ENCODE peak calls at places on chromosome 10, in six cellular contexts. L, K, I, R, E and N are unnamed samples.

GRCh38 chr10:132550366-132551092 is 12.9 kb downstream of the INPP5A start:
- DNase-seq in E (no peak), K (no peak), I (no peak), L (no peak), R (no peak), N (no peak)

GRCh38 chr10:43237128-43237527 is 29.7 kb downstream of the RASGEF1A start:
- DNase-seq in E (no peak), L (no peak), R (no peak), K (peak), I (no peak), N (peak)

GRCh38 chr10:60390224-60390626 is 550 bp upstream of the ANK3 start:
- DNase-seq in I (peak), E (no peak), K (no peak), R (no peak), L (no peak), N (no peak)

GRCh38 chr10:5812283-5813090 is 747 bp downstream of the GDI2 start:
- DNase-seq in E (peak), K (peak), I (no peak), R (peak), L (no peak), N (peak)

GRCh38 chr10:28429573-28430216 is 103.2 kb upstream of the WAC start:
- DNase-seq in L (no peak), K (no peak), R (no peak), I (no peak), E (no peak), N (peak)

GRCh38 chr10:79937256-79937635 is 11.7 kb downstream of the SFTPD start:
- DNase-seq in L (no peak), R (no peak), I (no peak), K (no peak), E (no peak), N (no peak)

GRCh38 chr10:58969578-58969977 is 206.9 kb upstream of the PHYHIPL start:
- DNase-seq in I (no peak), E (no peak), L (peak), R (no peak), K (no peak), N (no peak)

GRCh38 chr10:29068302-29068701 is 220.6 kb upstream of the LYZL1 start:
- DNase-seq in L (no peak), R (no peak), K (no peak), I (no peak), E (no peak), N (no peak)

GRCh38 chr10:124699471-124700292 is 44.5 kb downstream of the FAM53B start:
- DNase-seq in E (no peak), R (no peak), K (no peak), I (no peak), L (no peak), N (no peak)

GRCh38 chr10:124745678-124746077 is 1.5 kb upstream of the FAM53B start:
- DNase-seq in E (no peak), I (no peak), K (no peak), R (peak), L (no peak), N (no peak)

GRCh38 chr10:60629332-60629731 is 148.9 kb upstream of the CDK1 start:
- DNase-seq in I (no peak), R (no peak), L (no peak), E (no peak), K (no peak), N (no peak)

GRCh38 chr10:90587081-90587491 is 270.8 kb downstream of the HTR7 start:
- DNase-seq in R (no peak), K (peak), E (no peak), I (peak), L (no peak), N (no peak)

GRCh38 chr10:75647675-75648074 is 216.3 kb downstream of the LRMDA start:
- DNase-seq in R (no peak), E (no peak), I (no peak), K (no peak), L (no peak), N (no peak)

GRCh38 chr10:71933651-71934050 is 30.5 kb upstream of the CHST3 start:
- DNase-seq in K (no peak), R (no peak), L (no peak), E (no peak), I (no peak), N (no peak)

GRCh38 chr10:123883921-123884320 is 7.7 kb downstream of the CPXM2 start:
- DNase-seq in E (no peak), R (no peak), I (no peak), L (no peak), K (no peak), N (no peak)

GRCh38 chr10:21519981-21520436 is 5.5 kb downstream of the SKIDA1 start:
- DNase-seq in K (no peak), E (no peak), I (no peak), L (no peak), R (no peak), N (no peak)

GRCh38 chr10:31723074-31723750 is 205.4 kb downstream of the ARHGAP12 start:
- DNase-seq in E (no peak), K (no peak), L (no peak), I (no peak), R (no peak), N (no peak)

GRCh38 chr10:124557648-124558338 is 96.2 kb downstream of the LHPP start:
- DNase-seq in E (no peak), L (no peak), I (no peak), R (no peak), K (no peak), N (no peak)

GRCh38 chr10:33804534-33804933 is 470.1 kb upstream of the NRP1 start:
- DNase-seq in R (no peak), E (no peak), K (no peak), I (no peak), L (no peak), N (no peak)

GRCh38 chr10:63657812-63658211 is 136.6 kb downstream of the REEP3 start:
- DNase-seq in R (no peak), K (no peak), L (no peak), I (no peak), E (no peak), N (no peak)

GRCh38 chr10:26805567-26806245 is 55.1 kb downstream of the ABI1 start:
- DNase-seq in K (no peak), R (no peak), E (no peak), I (peak), L (no peak), N (no peak)

GRCh38 chr10:2944788-2945187 is 122.6 kb upstream of the PFKP start:
- DNase-seq in K (no peak), L (no peak), E (no peak), I (no peak), R (no peak), N (no peak)

GRCh38 chr10:23053036-23053435 is 42.3 kb upstream of the MSRB2 start:
- DNase-seq in L (no peak), I (no peak), R (peak), E (no peak), K (no peak), N (no peak)

GRCh38 chr10:1170867-1171180 is 114.6 kb downstream of the WDR37 start:
- DNase-seq in L (no peak), I (no peak), K (no peak), R (no peak), E (no peak), N (no peak)

GRCh38 chr10:121375201-121375600 is 223.0 kb downstream of the FGFR2 start:
- DNase-seq in R (no peak), E (no peak), L (no peak), K (no peak), I (no peak), N (no peak)

GRCh38 chr10:3897156-3897555 is 112.1 kb upstream of the KLF6 start:
- DNase-seq in L (no peak), K (no peak), E (no peak), R (no peak), I (no peak), N (no peak)

GRCh38 chr10:71213127-71213616 is 802 bp downstream of the UNC5B start:
- DNase-seq in K (peak), I (no peak), R (peak), E (no peak), L (peak), N (peak)

GRCh38 chr10:113739577-113739976 is 11.9 kb upstream of the PLEKHS1 start:
- DNase-seq in R (no peak), K (no peak), E (no peak), L (no peak), I (no peak), N (no peak)

GRCh38 chr10:84176836-84177474 is 3.4 kb downstream of the GPR15LG start:
- DNase-seq in I (no peak), E (no peak), R (no peak), L (no peak), K (no peak), N (no peak)

GRCh38 chr10:22619111-22619510 is 95.3 kb downstream of the PIP4K2A start:
- DNase-seq in K (no peak), E (no peak), R (no peak), I (no peak), L (no peak), N (no peak)

GRCh38 chr10:33215635-33216034 is 118.8 kb downstream of the NRP1 start:
- DNase-seq in E (no peak), K (no peak), I (no peak), L (peak), R (no peak), N (no peak)

GRCh38 chr10:14560794-14561765 is 213.6 kb downstream of the FAM107B start:
- DNase-seq in K (no peak), R (no peak), E (no peak), I (no peak), L (no peak), N (no peak)

GRCh38 chr10:215444-215843 is 80.2 kb downstream of the ZMYND11 start:
- DNase-seq in I (no peak), R (no peak), L (no peak), E (no peak), K (no peak), N (no peak)

GRCh38 chr10:11951695-11952094 is 90.9 kb downstream of the UPF2 start:
- DNase-seq in K (no peak), E (no peak), I (no peak), L (no peak), R (no peak), N (no peak)

GRCh38 chr10:79014796-79015195 is 54.0 kb upstream of the ZMIZ1 start:
- DNase-seq in L (no peak), I (no peak), E (no peak), R (no peak), K (peak), N (no peak)

GRCh38 chr10:119520283-119520682 is 22.2 kb downstream of the RGS10 start:
- DNase-seq in R (no peak), E (no peak), I (no peak), L (no peak), K (no peak), N (no peak)

GRCh38 chr10:74139981-74140380 is 10.6 kb downstream of the AP3M1 start:
- DNase-seq in R (no peak), I (no peak), L (no peak), E (no peak), K (no peak), N (no peak)

GRCh38 chr10:97612386-97612785 is 20.9 kb downstream of the MORN4 start:
- DNase-seq in K (no peak), I (peak), R (peak), L (no peak), E (no peak), N (no peak)
- TF ChIP-seq CTCF in K (peak), I (peak), R (peak), L (peak), E (no peak), N (peak)

GRCh38 chr10:19817251-19818046 is 1.2 kb downstream of the PLXDC2 start:
- DNase-seq in E (peak), I (no peak), K (peak), R (peak), L (no peak), N (no peak)
- TF ChIP-seq CTCF in E (no peak), I (peak), K (no peak), R (peak), L (no peak), N (peak)

DNA sequence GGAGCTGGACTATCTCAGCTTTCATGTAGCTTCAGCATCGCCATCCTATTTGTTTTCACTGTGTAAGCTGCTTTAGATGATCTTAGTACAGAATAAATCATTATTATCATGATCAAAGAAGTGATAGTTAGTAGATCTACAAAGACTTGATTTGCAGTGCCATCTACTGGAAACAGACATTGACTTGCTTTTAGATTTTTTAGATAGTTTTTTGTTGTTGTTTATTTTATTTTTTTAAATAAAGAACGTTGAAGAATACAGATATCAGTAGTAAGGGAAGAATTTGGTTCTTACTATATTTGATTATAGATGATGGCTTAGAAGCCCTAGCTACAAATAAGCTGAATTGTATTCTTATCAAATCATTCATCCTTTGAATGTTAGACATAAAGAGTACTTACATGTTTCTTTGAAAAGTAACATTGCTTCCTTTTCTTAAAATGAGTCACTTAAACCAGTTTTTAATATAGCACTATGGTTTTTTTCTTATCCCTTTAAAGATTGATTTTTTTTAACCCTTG is 6.3 kb upstream of the SFMBT2 start:
- DNase-seq in R (no peak), L (peak), E (no peak), K (no peak), I (peak), N (no peak)
- TF ChIP-seq CTCF in R (peak), L (peak), E (no peak), K (peak), I (peak), N (peak)

DNA sequence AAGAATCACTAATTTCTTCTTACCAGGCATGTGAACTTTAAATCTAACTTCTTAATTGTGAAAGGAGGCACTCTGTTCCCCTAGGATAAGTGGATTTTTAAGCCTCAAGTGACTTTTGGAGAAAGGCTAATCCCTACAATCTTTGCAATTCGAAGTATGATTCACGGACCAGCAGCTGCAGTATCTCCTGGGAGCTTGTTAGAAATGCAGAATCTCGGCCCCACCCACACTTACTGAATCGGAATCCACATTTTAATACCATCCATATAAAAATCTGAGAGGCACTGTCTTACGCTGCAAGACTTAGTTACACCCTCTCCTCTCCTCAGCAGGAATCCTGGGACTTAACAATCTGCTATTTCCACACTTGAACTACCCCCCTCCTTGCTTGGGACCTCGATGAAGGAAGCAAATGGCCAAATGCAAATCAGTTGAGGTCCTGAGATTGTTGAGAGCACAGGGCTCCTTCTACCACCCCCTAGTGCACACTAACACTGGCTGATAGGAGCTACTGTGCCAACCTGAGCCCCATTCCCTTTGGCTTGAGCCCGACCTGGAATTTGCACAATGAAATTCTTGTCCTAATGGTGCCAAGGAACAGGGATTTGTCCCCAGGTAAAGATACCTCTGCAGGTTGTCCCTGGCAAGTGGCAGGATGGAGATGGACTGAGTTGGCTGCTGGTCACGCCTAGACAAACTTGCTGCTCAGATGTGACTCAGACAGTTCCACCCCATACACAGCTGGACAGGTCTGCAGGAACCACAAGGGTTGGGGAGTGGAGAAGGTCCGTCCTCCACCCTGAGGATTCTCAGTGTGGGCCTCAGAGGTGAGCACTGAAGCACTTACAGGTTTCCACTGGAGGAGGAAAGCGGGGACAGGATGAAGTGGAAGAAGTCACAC is 20.8 kb downstream of the ITPRIP start:
- DNase-seq in I (no peak), R (no peak), L (peak), E (no peak), K (no peak), N (no peak)
- TF ChIP-seq CTCF in I (peak), R (no peak), L (no peak), E (no peak), K (no peak), N (no peak)

DNA sequence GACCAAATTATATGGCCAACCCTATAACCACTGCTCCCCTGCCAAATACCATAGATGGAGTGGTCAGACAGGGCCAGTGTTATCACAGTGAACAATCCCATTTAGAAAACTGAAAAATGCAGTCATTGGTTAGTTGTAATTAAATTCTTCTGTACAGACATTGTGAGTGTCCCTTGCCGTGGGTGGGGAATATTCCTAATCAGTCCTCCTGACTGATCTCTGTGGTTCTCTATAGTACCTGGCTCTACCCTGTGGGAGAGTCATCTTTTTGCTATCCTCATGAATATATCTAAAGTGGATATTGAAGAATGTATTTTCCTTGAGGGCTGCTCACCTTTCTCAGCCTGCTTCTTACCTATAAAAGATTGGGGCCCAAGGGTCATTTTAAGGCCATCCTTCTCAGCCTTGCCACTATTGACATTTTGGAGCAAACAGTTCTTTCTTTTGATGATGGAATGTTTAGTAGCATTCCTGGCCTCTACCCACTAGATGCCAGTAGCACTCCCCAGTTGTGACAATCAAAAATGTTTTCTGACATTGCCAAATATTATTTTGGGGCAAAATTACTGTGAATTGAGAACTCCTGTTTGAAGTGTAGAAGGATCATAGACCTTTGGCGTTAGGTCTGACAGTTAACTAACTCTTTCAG is 110.2 kb downstream of the MAPK8 start:
- DNase-seq in R (no peak), E (no peak), I (no peak), L (no peak), K (no peak), N (no peak)
- TF ChIP-seq CTCF in R (no peak), E (no peak), I (no peak), L (no peak), K (no peak), N (no peak)

GRCh38 chr10:106863549-106863948 is 301.0 kb downstream of the SORCS1 start:
- DNase-seq in E (no peak), R (peak), K (no peak), L (no peak), I (no peak), N (peak)
- TF ChIP-seq CTCF in E (no peak), R (no peak), K (no peak), L (no peak), I (no peak), N (peak)

DNA sequence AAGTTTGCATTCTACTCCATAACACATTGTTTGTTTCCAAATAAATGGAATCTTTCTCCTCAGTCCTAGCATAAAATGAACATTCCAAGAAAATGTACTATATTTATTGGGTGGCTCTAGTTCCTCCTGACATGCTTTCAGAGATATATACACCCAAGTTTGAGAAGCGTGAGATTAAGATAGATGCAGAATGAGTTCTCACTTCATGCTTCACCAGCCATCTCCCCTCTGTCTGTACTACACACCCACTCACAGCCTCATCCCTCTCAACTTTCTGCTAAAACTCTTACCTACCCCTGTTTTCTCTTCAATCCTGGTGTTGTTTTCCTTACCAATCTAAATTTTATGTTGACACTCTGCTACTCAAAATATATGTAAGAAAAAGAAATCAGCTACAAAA is 20.0 kb upstream of the ADD3 start:
- DNase-seq in I (no peak), E (no peak), L (no peak), K (no peak), R (no peak), N (no peak)
- TF ChIP-seq CTCF in I (no peak), E (no peak), L (no peak), K (no peak), R (no peak), N (no peak)

GRCh38 chr10:49162761-49163160 is 25.4 kb downstream of the TMEM273 start:
- DNase-seq in L (no peak), I (no peak), E (no peak), R (no peak), K (no peak), N (no peak)

GRCh38 chr10:49162063-49162462 is 26.1 kb downstream of the TMEM273 start:
- DNase-seq in L (no peak), R (no peak), E (no peak), K (no peak), I (no peak), N (no peak)

GRCh38 chr10:49160814-49161213 is 27.0 kb upstream of the FAM170B start:
- DNase-seq in I (no peak), K (no peak), L (no peak), E (no peak), R (no peak), N (no peak)

GRCh38 chr10:49160110-49160509 is 26.3 kb upstream of the FAM170B start:
- DNase-seq in I (no peak), E (no peak), L (no peak), K (no peak), R (no peak), N (no peak)

DNA sequence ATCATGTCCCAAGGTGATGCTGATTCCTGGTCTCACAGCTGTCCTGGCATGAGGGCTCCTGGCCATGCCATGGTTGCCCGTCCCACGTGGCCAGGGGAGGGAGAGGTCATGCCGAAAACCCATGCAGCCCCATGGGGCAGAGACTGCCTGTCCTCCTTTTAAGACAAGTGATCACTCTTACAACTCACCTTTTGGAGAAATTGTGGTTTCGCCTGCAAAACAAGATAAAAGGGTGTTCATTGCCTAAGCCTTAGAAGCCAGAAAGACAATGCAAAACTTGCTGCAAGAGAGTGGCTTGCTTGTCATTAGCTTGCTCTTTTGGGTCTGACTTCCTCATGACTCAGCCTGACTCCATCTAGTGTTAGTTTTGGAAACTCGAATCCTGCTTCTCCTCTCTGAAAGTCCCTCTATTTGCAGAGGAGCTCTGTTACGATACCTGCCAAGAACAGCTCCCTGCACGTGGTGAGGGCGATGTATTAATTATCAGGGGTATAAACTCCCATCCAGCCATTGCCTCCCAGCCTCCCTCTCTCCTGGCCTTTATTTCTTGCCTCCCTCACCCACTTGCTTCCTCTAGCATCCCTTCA is 26.7 kb downstream of the TMEM273 start:
- DNase-seq in K (no peak), E (no peak), R (peak), L (no peak), I (no peak), N (no peak)
- TF ChIP-seq CTCF in K (peak), E (no peak), R (peak), L (peak), I (peak), N (peak)

GRCh38 chr10:81179805-81180452 is 642.2 kb downstream of the SH2D4B start:
- DNase-seq in R (peak), L (no peak), I (no peak), K (no peak), E (peak), N (peak)
- TF ChIP-seq CTCF in R (no peak), L (peak), I (peak), K (no peak), E (peak), N (peak)